ENCODE peak calls at places on chromosomes 3 and 15, in nine cellular contexts. One of them, this sample, is unnamed.

GRCh38 chr3:195888981-195889842 is 19.1 kb downstream of the TNK2 start:
- DNase-seq in esophagus squamous epithelium: no peak
- DNase-seq in PC-9: no peak
- DNase-seq in AG04450: no peak
- DNase-seq in kidney epithelial cell: no peak
- DNase-seq in type B pancreatic cell: no peak
- DNase-seq in tibial artery: no peak
- DNase-seq in WTC11: no peak
- DNase-seq in BJ: no peak
- DNase-seq in this sample: no peak

GRCh38 chr15:96767703-96768434 is 437.4 kb downstream of the NR2F2 start:
- DNase-seq in type B pancreatic cell: no peak
- DNase-seq in PC-9: no peak
- DNase-seq in WTC11: no peak
- DNase-seq in AG04450: no peak
- DNase-seq in BJ: no peak
- DNase-seq in tibial artery: no peak
- DNase-seq in esophagus squamous epithelium: no peak
- DNase-seq in kidney epithelial cell: peak; percentile 41
- DNase-seq in this sample: no peak

GRCh38 chr3:138078901-138079344 is 36.5 kb downstream of the DZIP1L start:
- DNase-seq in BJ: peak; percentile 85
- DNase-seq in tibial artery: no peak
- DNase-seq in kidney epithelial cell: peak; percentile 82
- DNase-seq in PC-9: no peak
- DNase-seq in AG04450: peak; percentile 91
- DNase-seq in WTC11: no peak
- DNase-seq in type B pancreatic cell: no peak
- DNase-seq in esophagus squamous epithelium: no peak
- DNase-seq in this sample: peak; percentile 96

GRCh38 chr3:62817678-62818077 is 57.5 kb downstream of the CADPS start:
- DNase-seq in WTC11: no peak
- DNase-seq in tibial artery: no peak
- DNase-seq in PC-9: no peak
- DNase-seq in AG04450: no peak
- DNase-seq in BJ: no peak
- DNase-seq in kidney epithelial cell: no peak
- DNase-seq in esophagus squamous epithelium: no peak
- DNase-seq in type B pancreatic cell: no peak
- DNase-seq in this sample: no peak

GRCh38 chr3:196499061-196499460 is 4.5 kb downstream of the RNF168 start:
- DNase-seq in AG04450: no peak
- DNase-seq in tibial artery: no peak
- DNase-seq in PC-9: peak; percentile 63
- DNase-seq in BJ: no peak
- DNase-seq in type B pancreatic cell: no peak
- DNase-seq in kidney epithelial cell: no peak
- DNase-seq in esophagus squamous epithelium: no peak
- DNase-seq in WTC11: no peak
- DNase-seq in this sample: peak; percentile 26

GRCh38 chr3:14565791-14566588 is 25.8 kb upstream of the GRIP2 start:
- DNase-seq in kidney epithelial cell: no peak
- DNase-seq in tibial artery: no peak
- DNase-seq in AG04450: no peak
- DNase-seq in esophagus squamous epithelium: no peak
- DNase-seq in type B pancreatic cell: no peak
- DNase-seq in BJ: no peak
- DNase-seq in WTC11: no peak
- DNase-seq in PC-9: no peak
- DNase-seq in this sample: peak; percentile 55

GRCh38 chr3:184632551-184632950 is 71.0 kb downstream of the EPHB3 start:
- DNase-seq in PC-9: no peak
- DNase-seq in BJ: no peak
- DNase-seq in AG04450: no peak
- DNase-seq in type B pancreatic cell: no peak
- DNase-seq in WTC11: no peak
- DNase-seq in esophagus squamous epithelium: no peak
- DNase-seq in tibial artery: no peak
- DNase-seq in kidney epithelial cell: no peak
- DNase-seq in this sample: no peak

GRCh38 chr3:114827495-114827894 is 319.6 kb downstream of the ZBTB20 start:
- DNase-seq in BJ: no peak
- DNase-seq in AG04450: no peak
- DNase-seq in WTC11: no peak
- DNase-seq in kidney epithelial cell: no peak
- DNase-seq in type B pancreatic cell: no peak
- DNase-seq in esophagus squamous epithelium: no peak
- DNase-seq in tibial artery: no peak
- DNase-seq in PC-9: peak; percentile 2
- DNase-seq in this sample: peak; percentile 19

GRCh38 chr3:56677286-56677685 is 5.8 kb downstream of the TASOR start:
- DNase-seq in WTC11: no peak
- DNase-seq in PC-9: no peak
- DNase-seq in type B pancreatic cell: no peak
- DNase-seq in kidney epithelial cell: no peak
- DNase-seq in tibial artery: no peak
- DNase-seq in esophagus squamous epithelium: no peak
- DNase-seq in AG04450: no peak
- DNase-seq in BJ: no peak
- DNase-seq in this sample: no peak

GRCh38 chr3:86958534-86958933 is 32.4 kb downstream of the VGLL3 start:
- DNase-seq in tibial artery: no peak
- DNase-seq in BJ: peak; percentile 73
- DNase-seq in type B pancreatic cell: no peak
- DNase-seq in esophagus squamous epithelium: no peak
- DNase-seq in AG04450: peak; percentile 80
- DNase-seq in kidney epithelial cell: peak; percentile 16
- DNase-seq in PC-9: no peak
- DNase-seq in WTC11: no peak
- DNase-seq in this sample: peak; percentile 38

GRCh38 chr15:41001524-41001923 is 48.3 kb downstream of the CHAC1 start:
- DNase-seq in kidney epithelial cell: no peak
- DNase-seq in tibial artery: no peak
- DNase-seq in type B pancreatic cell: no peak
- DNase-seq in WTC11: no peak
- DNase-seq in esophagus squamous epithelium: no peak
- DNase-seq in AG04450: no peak
- DNase-seq in PC-9: no peak
- DNase-seq in BJ: no peak
- DNase-seq in this sample: no peak

DNA sequence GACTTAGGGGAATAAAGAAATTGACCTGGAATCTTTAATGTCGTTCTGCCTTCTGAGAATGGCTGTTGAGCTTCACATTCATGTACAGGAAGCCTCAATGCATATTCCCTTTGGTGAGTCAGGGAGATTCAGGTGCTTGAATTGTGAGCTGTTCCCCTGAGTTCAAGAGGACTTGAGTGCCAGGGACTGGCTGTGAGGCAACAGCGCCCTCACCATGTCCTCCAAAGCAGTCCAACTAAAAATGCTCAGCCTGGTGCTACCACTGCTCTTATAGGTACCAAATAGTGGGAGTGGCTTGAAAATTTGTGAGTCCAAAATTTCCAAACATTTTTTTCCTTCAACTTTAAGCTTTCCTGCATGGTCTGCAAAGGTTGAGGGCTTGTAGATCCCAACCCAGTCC is 54.1 kb downstream of the LEO1 start:
- DNase-seq in AG04450: no peak
- DNase-seq in BJ: no peak
- DNase-seq in PC-9: peak; percentile 36
- DNase-seq in WTC11: peak; percentile 66
- DNase-seq in tibial artery: no peak
- DNase-seq in kidney epithelial cell: peak; percentile 2
- DNase-seq in esophagus squamous epithelium: no peak
- DNase-seq in type B pancreatic cell: no peak
- DNase-seq in this sample: no peak
- TF ChIP-seq CTCF in AG04450: peak; percentile 34
- TF ChIP-seq CTCF in BJ: peak; percentile 44
- TF ChIP-seq CTCF in PC-9: peak; percentile 50
- TF ChIP-seq CTCF in WTC11: no peak
- TF ChIP-seq CTCF in tibial artery: no peak
- TF ChIP-seq CTCF in kidney epithelial cell: peak; percentile 44
- TF ChIP-seq CTCF in esophagus squamous epithelium: peak; percentile 35
- TF ChIP-seq CTCF in type B pancreatic cell: peak; percentile 38
- TF ChIP-seq CTCF in this sample: peak; percentile 51

GRCh38 chr3:175940881-175941280 is 1081.7 kb downstream of the NAALADL2 start:
- DNase-seq in AG04450: no peak
- DNase-seq in esophagus squamous epithelium: no peak
- DNase-seq in tibial artery: no peak
- DNase-seq in BJ: no peak
- DNase-seq in WTC11: peak; percentile 70
- DNase-seq in PC-9: peak; percentile 14
- DNase-seq in kidney epithelial cell: no peak
- DNase-seq in type B pancreatic cell: no peak
- DNase-seq in this sample: no peak
- TF ChIP-seq CTCF in AG04450: no peak
- TF ChIP-seq CTCF in esophagus squamous epithelium: peak; percentile 23
- TF ChIP-seq CTCF in tibial artery: no peak
- TF ChIP-seq CTCF in BJ: no peak
- TF ChIP-seq CTCF in WTC11: no peak
- TF ChIP-seq CTCF in PC-9: no peak
- TF ChIP-seq CTCF in kidney epithelial cell: peak; percentile 12
- TF ChIP-seq CTCF in type B pancreatic cell: no peak
- TF ChIP-seq CTCF in this sample: no peak

GRCh38 chr3:172315401-172316091 is 132.7 kb downstream of the GHSR start:
- DNase-seq in tibial artery: no peak
- DNase-seq in kidney epithelial cell: no peak
- DNase-seq in WTC11: no peak
- DNase-seq in type B pancreatic cell: no peak
- DNase-seq in AG04450: peak; percentile 53
- DNase-seq in PC-9: peak; percentile 59
- DNase-seq in esophagus squamous epithelium: no peak
- DNase-seq in BJ: peak; percentile 42
- DNase-seq in this sample: no peak

GRCh38 chr3:172312006-172312405 is 136.2 kb downstream of the GHSR start:
- DNase-seq in esophagus squamous epithelium: no peak
- DNase-seq in AG04450: no peak
- DNase-seq in type B pancreatic cell: no peak
- DNase-seq in PC-9: no peak
- DNase-seq in kidney epithelial cell: no peak
- DNase-seq in WTC11: no peak
- DNase-seq in BJ: peak; percentile 33
- DNase-seq in tibial artery: no peak
- DNase-seq in this sample: no peak

GRCh38 chr3:172314616-172315015 is 133.6 kb downstream of the GHSR start:
- DNase-seq in WTC11: no peak
- DNase-seq in type B pancreatic cell: no peak
- DNase-seq in tibial artery: no peak
- DNase-seq in BJ: no peak
- DNase-seq in PC-9: no peak
- DNase-seq in kidney epithelial cell: no peak
- DNase-seq in AG04450: no peak
- DNase-seq in esophagus squamous epithelium: no peak
- DNase-seq in this sample: no peak

GRCh38 chr3:172312711-172313110 is 135.5 kb downstream of the GHSR start:
- DNase-seq in kidney epithelial cell: no peak
- DNase-seq in PC-9: no peak
- DNase-seq in esophagus squamous epithelium: no peak
- DNase-seq in tibial artery: no peak
- DNase-seq in WTC11: no peak
- DNase-seq in type B pancreatic cell: no peak
- DNase-seq in BJ: no peak
- DNase-seq in AG04450: no peak
- DNase-seq in this sample: no peak

GRCh38 chr3:172313671-172314070 is 134.6 kb downstream of the GHSR start:
- DNase-seq in esophagus squamous epithelium: no peak
- DNase-seq in kidney epithelial cell: no peak
- DNase-seq in PC-9: no peak
- DNase-seq in type B pancreatic cell: no peak
- DNase-seq in BJ: no peak
- DNase-seq in AG04450: no peak
- DNase-seq in tibial artery: no peak
- DNase-seq in WTC11: no peak
- DNase-seq in this sample: no peak
- TF ChIP-seq CTCF in esophagus squamous epithelium: no peak
- TF ChIP-seq CTCF in kidney epithelial cell: no peak
- TF ChIP-seq CTCF in PC-9: no peak
- TF ChIP-seq CTCF in type B pancreatic cell: no peak
- TF ChIP-seq CTCF in BJ: no peak
- TF ChIP-seq CTCF in AG04450: no peak
- TF ChIP-seq CTCF in tibial artery: no peak
- TF ChIP-seq CTCF in WTC11: no peak
- TF ChIP-seq CTCF in this sample: no peak

GRCh38 chr3:152930516-152930915 is 95.6 kb downstream of the P2RY1 start:
- DNase-seq in AG04450: no peak
- DNase-seq in PC-9: no peak
- DNase-seq in esophagus squamous epithelium: no peak
- DNase-seq in type B pancreatic cell: no peak
- DNase-seq in kidney epithelial cell: no peak
- DNase-seq in BJ: no peak
- DNase-seq in WTC11: no peak
- DNase-seq in tibial artery: no peak
- DNase-seq in this sample: no peak
- TF ChIP-seq CTCF in AG04450: no peak
- TF ChIP-seq CTCF in PC-9: no peak
- TF ChIP-seq CTCF in esophagus squamous epithelium: no peak
- TF ChIP-seq CTCF in type B pancreatic cell: no peak
- TF ChIP-seq CTCF in kidney epithelial cell: no peak
- TF ChIP-seq CTCF in BJ: no peak
- TF ChIP-seq CTCF in WTC11: no peak
- TF ChIP-seq CTCF in tibial artery: no peak
- TF ChIP-seq CTCF in this sample: no peak

GRCh38 chr15:76187151-76187550 is 124.1 kb downstream of the ETFA start:
- DNase-seq in WTC11: no peak
- DNase-seq in type B pancreatic cell: no peak
- DNase-seq in esophagus squamous epithelium: no peak
- DNase-seq in tibial artery: no peak
- DNase-seq in AG04450: no peak
- DNase-seq in kidney epithelial cell: no peak
- DNase-seq in PC-9: no peak
- DNase-seq in BJ: no peak
- DNase-seq in this sample: no peak

GRCh38 chr15:76189106-76189505 is 122.2 kb downstream of the ETFA start:
- DNase-seq in esophagus squamous epithelium: no peak
- DNase-seq in PC-9: no peak
- DNase-seq in kidney epithelial cell: no peak
- DNase-seq in WTC11: no peak
- DNase-seq in AG04450: no peak
- DNase-seq in BJ: no peak
- DNase-seq in tibial artery: no peak
- DNase-seq in type B pancreatic cell: no peak
- DNase-seq in this sample: no peak

GRCh38 chr15:76183906-76184639 is 124.3 kb downstream of the TMEM266 start:
- DNase-seq in PC-9: no peak
- DNase-seq in BJ: no peak
- DNase-seq in WTC11: no peak
- DNase-seq in kidney epithelial cell: no peak
- DNase-seq in AG04450: no peak
- DNase-seq in tibial artery: no peak
- DNase-seq in type B pancreatic cell: no peak
- DNase-seq in esophagus squamous epithelium: no peak
- DNase-seq in this sample: no peak

GRCh38 chr15:76184640-76185020 is 124.8 kb downstream of the TMEM266 start:
- DNase-seq in tibial artery: no peak
- DNase-seq in esophagus squamous epithelium: no peak
- DNase-seq in PC-9: no peak
- DNase-seq in kidney epithelial cell: no peak
- DNase-seq in type B pancreatic cell: no peak
- DNase-seq in AG04450: no peak
- DNase-seq in BJ: no peak
- DNase-seq in WTC11: no peak
- DNase-seq in this sample: no peak

GRCh38 chr15:76185716-76186115 is 125.6 kb downstream of the ETFA start:
- DNase-seq in tibial artery: no peak
- DNase-seq in type B pancreatic cell: no peak
- DNase-seq in kidney epithelial cell: no peak
- DNase-seq in PC-9: peak; percentile 48
- DNase-seq in BJ: peak; percentile 49
- DNase-seq in esophagus squamous epithelium: no peak
- DNase-seq in WTC11: peak; percentile 55
- DNase-seq in AG04450: peak; percentile 26
- DNase-seq in this sample: no peak
- TF ChIP-seq CTCF in tibial artery: peak; percentile 26
- TF ChIP-seq CTCF in type B pancreatic cell: peak; percentile 67
- TF ChIP-seq CTCF in kidney epithelial cell: peak; percentile 59
- TF ChIP-seq CTCF in PC-9: peak; percentile 76
- TF ChIP-seq CTCF in BJ: peak; percentile 67
- TF ChIP-seq CTCF in esophagus squamous epithelium: peak; percentile 72
- TF ChIP-seq CTCF in WTC11: peak; percentile 71
- TF ChIP-seq CTCF in AG04450: peak; percentile 64
- TF ChIP-seq CTCF in this sample: peak; percentile 63

This sample was measured in astrocyte of the cerebellum.